ENCODE peak calls at places on chromosomes 4 and X, in nine cellular contexts. One of them, this sample, is unnamed.

GRCh38 chrX:14729058-14729457 is 143.8 kb downstream of the FANCB start:
- DNase-seq in G401: no peak
- DNase-seq in GM04503: no peak
- DNase-seq in left colon: no peak
- DNase-seq in COR-L47: no peak
- DNase-seq in HTR-8/SVneo: no peak
- DNase-seq in endothelial cell: no peak
- DNase-seq in Caco-2: no peak
- DNase-seq in suprapubic skin: no peak
- DNase-seq in this sample: peak; percentile 16

GRCh38 chr4:10032625-10033024 is 11.3 kb upstream of the SLC2A9 start:
- DNase-seq in G401: no peak
- DNase-seq in GM04503: no peak
- DNase-seq in left colon: no peak
- DNase-seq in COR-L47: no peak
- DNase-seq in HTR-8/SVneo: no peak
- DNase-seq in endothelial cell: no peak
- DNase-seq in Caco-2: peak; percentile 28
- DNase-seq in suprapubic skin: no peak
- DNase-seq in this sample: no peak

GRCh38 chrX:39613997-39614679 is 483.6 kb downstream of the BCOR start:
- DNase-seq in G401: no peak
- DNase-seq in GM04503: no peak
- DNase-seq in left colon: no peak
- DNase-seq in COR-L47: no peak
- DNase-seq in HTR-8/SVneo: no peak
- DNase-seq in endothelial cell: no peak
- DNase-seq in Caco-2: no peak
- DNase-seq in suprapubic skin: no peak
- DNase-seq in this sample: no peak

GRCh38 chr4:26751838-26752237 is 108.8 kb upstream of the STIM2 start:
- DNase-seq in G401: no peak
- DNase-seq in GM04503: no peak
- DNase-seq in left colon: no peak
- DNase-seq in COR-L47: no peak
- DNase-seq in HTR-8/SVneo: no peak
- DNase-seq in endothelial cell: no peak
- DNase-seq in Caco-2: no peak
- DNase-seq in suprapubic skin: no peak
- DNase-seq in this sample: no peak

GRCh38 chr4:186912606-186913005 is 188.9 kb upstream of the FAT1 start:
- DNase-seq in G401: no peak
- DNase-seq in GM04503: no peak
- DNase-seq in left colon: no peak
- DNase-seq in COR-L47: no peak
- DNase-seq in HTR-8/SVneo: no peak
- DNase-seq in endothelial cell: no peak
- DNase-seq in Caco-2: no peak
- DNase-seq in suprapubic skin: no peak
- DNase-seq in this sample: no peak

GRCh38 chrX:1537031-1537715 is at the start of gene P2RY8:
- DNase-seq in G401: no peak
- DNase-seq in GM04503: peak; percentile 2
- DNase-seq in left colon: peak; percentile 58
- DNase-seq in COR-L47: no peak
- DNase-seq in HTR-8/SVneo: peak; percentile 27
- DNase-seq in endothelial cell: no peak
- DNase-seq in Caco-2: no peak
- DNase-seq in suprapubic skin: peak; percentile 79
- DNase-seq in this sample: no peak

GRCh38 chr4:133148690-133149363 is at the start of gene PCDH10:
- DNase-seq in G401: peak; percentile 55
- DNase-seq in GM04503: peak; percentile 71
- DNase-seq in left colon: peak; percentile 72
- DNase-seq in COR-L47: peak; percentile 77
- DNase-seq in HTR-8/SVneo: peak; percentile 88
- DNase-seq in endothelial cell: peak; percentile 96
- DNase-seq in Caco-2: no peak
- DNase-seq in suprapubic skin: peak; percentile 91
- DNase-seq in this sample: peak; percentile 97

GRCh38 chr4:102783006-102783405 is 22.2 kb upstream of the MANBA start:
- DNase-seq in G401: no peak
- DNase-seq in GM04503: no peak
- DNase-seq in left colon: no peak
- DNase-seq in COR-L47: no peak
- DNase-seq in HTR-8/SVneo: no peak
- DNase-seq in endothelial cell: no peak
- DNase-seq in Caco-2: no peak
- DNase-seq in suprapubic skin: no peak
- DNase-seq in this sample: no peak

GRCh38 chr4:3851881-3852280 is 85.7 kb downstream of the ADRA2C start:
- DNase-seq in G401: peak; percentile 75
- DNase-seq in GM04503: no peak
- DNase-seq in left colon: no peak
- DNase-seq in COR-L47: no peak
- DNase-seq in HTR-8/SVneo: no peak
- DNase-seq in endothelial cell: no peak
- DNase-seq in Caco-2: no peak
- DNase-seq in suprapubic skin: no peak
- DNase-seq in this sample: peak; percentile 52

GRCh38 chrX:22634751-22635150 is 362.0 kb downstream of the CBLL2 start:
- DNase-seq in G401: no peak
- DNase-seq in GM04503: no peak
- DNase-seq in left colon: no peak
- DNase-seq in COR-L47: no peak
- DNase-seq in HTR-8/SVneo: no peak
- DNase-seq in endothelial cell: no peak
- DNase-seq in Caco-2: no peak
- DNase-seq in suprapubic skin: no peak
- DNase-seq in this sample: no peak

GRCh38 chr4:62544428-62544827 is 1344.3 kb downstream of the ADGRL3 start:
- DNase-seq in G401: no peak
- DNase-seq in GM04503: no peak
- DNase-seq in left colon: no peak
- DNase-seq in COR-L47: no peak
- DNase-seq in HTR-8/SVneo: no peak
- DNase-seq in endothelial cell: no peak
- DNase-seq in Caco-2: no peak
- DNase-seq in suprapubic skin: no peak
- DNase-seq in this sample: no peak

GRCh38 chr4:1718095-1718850 is 2.9 kb downstream of the TMEM129 start:
- DNase-seq in G401: no peak
- DNase-seq in GM04503: no peak
- DNase-seq in left colon: no peak
- DNase-seq in COR-L47: peak; percentile 78
- DNase-seq in HTR-8/SVneo: no peak
- DNase-seq in endothelial cell: no peak
- DNase-seq in Caco-2: no peak
- DNase-seq in suprapubic skin: no peak
- DNase-seq in this sample: no peak

GRCh38 chr4:61522312-61522711 is 322.2 kb downstream of the ADGRL3 start:
- DNase-seq in G401: no peak
- DNase-seq in GM04503: no peak
- DNase-seq in left colon: no peak
- DNase-seq in COR-L47: no peak
- DNase-seq in HTR-8/SVneo: no peak
- DNase-seq in endothelial cell: no peak
- DNase-seq in Caco-2: no peak
- DNase-seq in suprapubic skin: no peak
- DNase-seq in this sample: no peak

GRCh38 chr4:90318208-90318607 is 191.0 kb downstream of the CCSER1 start:
- DNase-seq in G401: no peak
- DNase-seq in GM04503: peak; percentile 63
- DNase-seq in left colon: no peak
- DNase-seq in COR-L47: no peak
- DNase-seq in HTR-8/SVneo: no peak
- DNase-seq in endothelial cell: no peak
- DNase-seq in Caco-2: no peak
- DNase-seq in suprapubic skin: no peak
- DNase-seq in this sample: no peak

GRCh38 chr4:41535911-41536361 is 2.0 kb upstream of the LIMCH1 start:
- DNase-seq in G401: no peak
- DNase-seq in GM04503: no peak
- DNase-seq in left colon: no peak
- DNase-seq in COR-L47: no peak
- DNase-seq in HTR-8/SVneo: no peak
- DNase-seq in endothelial cell: no peak
- DNase-seq in Caco-2: no peak
- DNase-seq in suprapubic skin: no peak
- DNase-seq in this sample: no peak

GRCh38 chr4:93759506-93759905 is 69.0 kb upstream of the ATOH1 start:
- DNase-seq in G401: no peak
- DNase-seq in GM04503: no peak
- DNase-seq in left colon: no peak
- DNase-seq in COR-L47: no peak
- DNase-seq in HTR-8/SVneo: no peak
- DNase-seq in endothelial cell: no peak
- DNase-seq in Caco-2: no peak
- DNase-seq in suprapubic skin: no peak
- DNase-seq in this sample: no peak

GRCh38 chrX:10725071-10725470 is 104.7 kb upstream of the MID1 start:
- DNase-seq in G401: no peak
- DNase-seq in GM04503: no peak
- DNase-seq in left colon: no peak
- DNase-seq in COR-L47: no peak
- DNase-seq in HTR-8/SVneo: no peak
- DNase-seq in endothelial cell: no peak
- DNase-seq in Caco-2: no peak
- DNase-seq in suprapubic skin: no peak
- DNase-seq in this sample: no peak

This sample was measured in BE2C.